ENCODE peak calls at places on chromosomes 4 and X, in five cellular contexts. E, K, R, S and Z are unnamed samples.

GRCh38 chrX:9888953-9889470 is 78.1 kb upstream of the CLDN34 start:
- DNase-seq in S (no peak), E (no peak), R (no peak), K (no peak), Z (no peak)

GRCh38 chrX:154419688-154420401 is 8.5 kb downstream of the TAFAZZIN start:
- DNase-seq in K (no peak), R (no peak), S (no peak), E (no peak), Z (no peak)

GRCh38 chr4:175639346-175639745 is 172.7 kb downstream of the GPM6A start:
- DNase-seq in S (no peak), E (no peak), K (no peak), R (no peak), Z (no peak)

GRCh38 chrX:129139837-129140679 is 383.2 kb downstream of the SMARCA1 start:
- DNase-seq in S (no peak), R (no peak), K (no peak), E (no peak), Z (no peak)

GRCh38 chrX:147565239-147565638 is 346.5 kb upstream of the FMR1 start:
- DNase-seq in S (no peak), E (no peak), K (no peak), R (no peak), Z (no peak)

GRCh38 chr4:61572160-61572559 is 372.0 kb downstream of the ADGRL3 start:
- DNase-seq in K (no peak), R (no peak), S (no peak), E (no peak), Z (no peak)

GRCh38 chrX:56726609-56727008 is 2.4 kb upstream of the NBDY start:
- DNase-seq in K (no peak), R (no peak), E (no peak), S (peak), Z (peak)

GRCh38 chrX:120536056-120536455 is 24.7 kb downstream of the CUL4B start:
- DNase-seq in R (no peak), K (no peak), S (no peak), E (no peak), Z (no peak)

GRCh38 chr4:125115476-125115875 is 199.3 kb upstream of the FAT4 start:
- DNase-seq in R (no peak), E (no peak), S (no peak), K (no peak), Z (no peak)

GRCh38 chr4:177726111-177726510 is 283.9 kb upstream of the AGA start:
- DNase-seq in K (no peak), S (no peak), E (no peak), R (no peak), Z (no peak)

GRCh38 chr4:97238956-97239698 is 904.1 kb downstream of the STPG2 start:
- DNase-seq in S (no peak), R (no peak), K (no peak), E (no peak), Z (no peak)

GRCh38 chrX:21373637-21374162 is 518 bp upstream of the CNKSR2 start:
- DNase-seq in R (no peak), E (no peak), K (no peak), S (no peak), Z (peak)

GRCh38 chrX:45849261-45849660 is 648.6 kb upstream of the DIPK2B start:
- DNase-seq in K (no peak), R (no peak), E (no peak), S (peak), Z (peak)

GRCh38 chr4:11367371-11367770 is 61.3 kb downstream of the HS3ST1 start:
- DNase-seq in R (no peak), K (peak), E (peak), S (no peak), Z (peak)

DNA sequence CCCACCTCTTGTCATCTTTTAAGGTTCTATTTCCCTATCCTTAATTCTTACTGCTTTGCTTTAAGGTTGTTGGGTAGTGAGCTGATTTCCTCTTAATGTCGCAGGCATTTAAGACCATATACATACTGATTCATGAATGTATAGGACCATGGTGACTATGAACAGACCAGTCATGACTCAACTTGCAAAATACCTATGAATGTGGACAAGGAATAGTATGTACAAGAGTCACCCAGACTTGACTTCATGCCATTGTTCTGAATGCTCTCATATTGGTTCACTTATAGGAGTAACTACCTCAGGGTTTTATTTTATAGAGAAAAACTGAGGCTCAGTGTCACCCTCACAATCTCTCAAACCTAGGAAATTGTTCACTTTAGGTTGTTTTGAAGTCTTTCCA is 44.3 kb downstream of the CCNG2 start:
- DNase-seq in E (no peak), R (no peak), K (no peak), S (no peak), Z (no peak)
- TF ChIP-seq POLR2AphosphoS5 in E (no peak), R (no peak), K (no peak), S (no peak), Z (no peak)

DNA sequence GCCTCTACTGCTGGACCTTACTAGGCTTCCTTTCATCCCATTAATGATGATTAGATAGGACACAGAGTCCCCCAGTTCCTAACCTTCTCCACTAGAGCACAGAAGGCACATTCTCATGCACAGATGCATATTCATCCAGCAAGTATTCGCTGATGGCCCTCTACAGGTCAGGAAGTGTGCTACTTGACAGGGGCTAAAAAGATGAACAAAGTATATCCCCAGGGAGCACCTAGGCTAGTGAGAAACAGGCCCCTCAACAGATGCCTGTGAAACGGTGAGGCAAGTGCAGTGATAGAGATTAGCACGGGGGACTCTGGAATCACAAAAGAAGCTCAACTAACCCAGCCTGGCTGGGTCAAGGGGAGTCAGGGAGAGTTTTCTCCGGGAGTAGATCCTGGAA is 95.8 kb downstream of the MGST2 start:
- DNase-seq in E (no peak), K (no peak), S (peak), R (no peak), Z (no peak)
- TF ChIP-seq CTCF in E (no peak), K (no peak), S (peak), R (no peak), Z (no peak)

DNA sequence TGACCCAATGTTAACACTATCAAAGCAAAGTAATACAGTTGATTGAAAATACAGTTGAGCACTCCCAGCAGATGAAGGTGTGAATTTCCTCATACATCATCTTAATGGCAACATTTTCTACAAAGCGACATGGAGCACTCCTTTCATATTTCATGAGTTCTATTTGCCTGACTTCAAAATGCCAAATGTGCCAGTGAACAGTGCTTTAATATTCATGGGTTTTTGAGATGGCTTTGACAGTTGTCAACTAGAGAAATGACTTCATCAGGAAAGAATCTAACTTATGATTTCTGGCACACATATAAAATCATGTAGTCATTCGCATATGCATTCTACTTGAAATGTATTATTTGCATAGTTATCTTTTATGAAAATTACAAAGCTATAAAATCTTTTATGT is 222.4 kb downstream of the GALNTL6 start:
- DNase-seq in K (no peak), S (no peak), E (no peak), R (no peak), Z (no peak)
- TF ChIP-seq POLR2AphosphoS5 in K (no peak), S (no peak), E (no peak), R (no peak), Z (no peak)

GRCh38 chrX:102126863-102127262 is 1.4 kb downstream of the TCEAL2 start:
- DNase-seq in E (no peak), K (no peak), R (no peak), S (no peak), Z (no peak)

DNA sequence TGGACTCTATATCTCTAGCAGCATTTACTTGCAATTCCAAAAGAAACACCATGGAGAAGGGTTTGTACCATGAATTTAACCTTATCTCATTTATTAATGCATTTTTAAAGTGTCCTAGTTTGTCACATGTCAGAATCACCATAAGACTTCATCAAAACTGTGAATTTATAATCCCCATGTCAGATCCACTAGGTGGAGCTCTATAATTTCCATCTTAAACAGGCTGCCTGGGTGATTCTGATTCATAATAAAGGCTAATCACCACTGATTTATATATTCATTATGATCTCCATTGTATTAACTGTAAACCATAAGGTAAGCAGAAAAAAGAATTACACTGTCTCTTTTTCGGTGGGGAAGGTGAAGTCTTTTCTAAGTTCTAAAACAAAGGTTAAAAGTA is 4.0 kb downstream of the TCEAL2 start:
- DNase-seq in R (no peak), K (no peak), E (no peak), S (no peak), Z (no peak)
- TF ChIP-seq CTCF in R (no peak), K (no peak), E (no peak), S (peak), Z (no peak)

DNA sequence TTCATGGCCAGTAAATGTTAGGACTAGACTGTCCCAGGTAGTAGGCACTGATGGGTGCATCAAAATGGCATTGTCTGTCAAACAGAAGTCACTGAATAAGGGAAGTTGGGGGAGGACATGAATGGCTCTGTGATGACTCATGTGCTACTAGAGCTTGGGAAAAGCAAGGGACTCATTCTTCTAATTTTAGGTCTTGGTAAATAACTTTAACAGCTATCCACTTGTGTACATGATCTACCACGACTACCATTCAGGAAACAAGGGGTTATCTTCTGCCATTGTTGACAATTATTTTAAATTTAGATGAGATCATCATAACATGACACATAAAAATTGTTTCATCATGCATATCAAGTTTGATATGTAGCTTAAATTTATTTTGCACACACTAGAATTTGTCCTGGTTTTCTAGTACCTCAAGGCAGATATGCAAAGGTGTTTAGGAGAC is 6.3 kb downstream of the AREG start:
- DNase-seq in E (no peak), K (no peak), R (no peak), S (peak), Z (no peak)
- TF ChIP-seq POLR2AphosphoS5 in E (no peak), K (no peak), R (no peak), S (no peak), Z (no peak)

DNA sequence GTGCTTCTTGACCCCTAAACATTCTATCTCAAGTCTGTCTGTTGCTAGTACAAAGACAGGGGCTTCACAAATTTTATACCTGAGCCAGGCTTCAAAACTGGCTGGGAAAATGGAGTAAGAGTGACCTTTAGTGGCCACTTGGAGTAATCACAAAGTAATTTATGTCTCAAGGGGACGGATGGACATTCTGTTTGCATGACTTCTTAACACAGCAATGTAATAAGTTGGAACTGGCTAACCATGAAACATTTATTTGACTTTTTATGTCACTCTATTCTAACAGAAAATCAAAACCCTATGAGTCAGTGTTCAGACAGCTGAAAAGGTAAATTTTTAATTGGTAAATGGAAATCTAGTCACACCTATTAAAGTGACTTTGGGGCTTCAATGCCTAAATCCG is 600.6 kb downstream of the ANKRD50 start:
- DNase-seq in R (no peak), K (no peak), E (no peak), S (no peak), Z (peak)
- TF ChIP-seq CTCF in R (peak), K (peak), E (peak), S (no peak), Z (peak)

DNA sequence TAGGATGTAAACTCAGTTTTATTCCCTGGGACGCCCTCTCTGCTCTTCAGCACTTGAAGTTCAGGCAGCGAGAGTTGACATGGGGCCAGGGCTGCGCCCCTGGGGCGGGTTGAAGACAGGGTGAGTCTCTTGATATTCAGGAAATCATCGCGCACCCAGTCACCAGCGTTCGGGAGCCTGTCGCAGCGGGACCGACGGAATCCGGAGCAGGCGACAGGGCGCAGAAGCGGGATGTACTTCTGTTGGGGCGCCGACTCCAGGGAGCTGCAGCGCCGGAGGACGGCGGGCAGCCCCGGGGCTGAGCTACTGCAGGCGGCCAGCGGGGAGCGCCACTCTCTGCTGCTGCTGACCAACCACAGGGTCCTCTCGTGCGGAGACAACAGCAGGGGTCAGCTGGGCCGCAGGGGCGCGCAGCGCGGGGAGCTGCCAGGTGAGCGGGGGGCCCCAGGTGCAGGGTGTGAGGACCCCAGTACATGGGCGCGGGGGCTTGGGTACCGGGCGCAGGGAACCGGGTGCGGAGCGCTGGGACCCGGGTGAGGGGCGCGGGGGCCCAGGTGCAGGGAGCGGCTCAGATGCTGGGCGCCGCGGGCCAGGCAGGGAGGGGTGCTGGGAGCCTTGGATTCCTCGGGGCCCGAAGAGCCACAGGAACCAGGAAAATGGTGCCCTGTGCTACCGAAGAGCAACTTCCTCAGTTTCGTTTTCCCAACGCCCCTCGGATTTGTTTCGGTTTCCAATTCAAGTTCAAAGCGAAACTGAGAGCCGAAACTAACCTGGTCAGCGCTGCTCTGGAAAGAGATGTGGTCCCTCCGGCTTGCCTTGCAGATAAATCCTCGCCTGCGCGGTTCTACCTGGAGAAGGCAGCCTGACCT is at the start of gene HERC6:
- DNase-seq in K (peak), S (peak), R (no peak), E (peak), Z (peak)
- TF ChIP-seq POLR2AphosphoS5 in K (peak), S (no peak), R (no peak), E (peak), Z (peak)

GRCh38 chrX:30513284-30513683 is 64.3 kb downstream of the TASL start:
- DNase-seq in E (no peak), S (peak), K (no peak), R (no peak), Z (no peak)
- TF ChIP-seq CTCF in E (no peak), S (peak), K (no peak), R (no peak), Z (no peak)

GRCh38 chr4:82515705-82516104 is 46.1 kb downstream of the TMEM150C start:
- DNase-seq in R (no peak), E (no peak), K (no peak), S (no peak), Z (peak)
- TF ChIP-seq POLR2AphosphoS5 in R (no peak), E (no peak), K (no peak), S (no peak), Z (no peak)